ENCODE peak calls at places on chromosome 17, in four cellular contexts. One of them, this sample, is unnamed.

GRCh38 chr17:44097110-44097810 is 26.2 kb downstream of the HDAC5 start:
- DNase-seq in SW 1271: no peak
- DNase-seq in ELR: peak
- DNase-seq in stimulated activated CD4-positive, alpha-beta T cell treated with anti-CD3 and anti-CD28 coated beads, Interleukin-15, amount 100 ng/mL, for 48 hours: no peak
- DNase-seq in this sample: no peak

GRCh38 chr17:1203111-1203966 is 23.6 kb upstream of the ABR start:
- DNase-seq in SW 1271: no peak
- DNase-seq in ELR: peak
- DNase-seq in stimulated activated CD4-positive, alpha-beta T cell treated with anti-CD3 and anti-CD28 coated beads, Interleukin-15, amount 100 ng/mL, for 48 hours: peak
- DNase-seq in this sample: peak

GRCh38 chr17:82830249-82830661 is 9.6 kb downstream of the ZNF750 start:
- DNase-seq in SW 1271: no peak
- DNase-seq in ELR: no peak
- DNase-seq in stimulated activated CD4-positive, alpha-beta T cell treated with anti-CD3 and anti-CD28 coated beads, Interleukin-15, amount 100 ng/mL, for 48 hours: no peak
- DNase-seq in this sample: no peak

GRCh38 chr17:40617678-40618240 is 29.9 kb downstream of the SMARCE1 start:
- DNase-seq in SW 1271: no peak
- DNase-seq in ELR: no peak
- DNase-seq in stimulated activated CD4-positive, alpha-beta T cell treated with anti-CD3 and anti-CD28 coated beads, Interleukin-15, amount 100 ng/mL, for 48 hours: no peak
- DNase-seq in this sample: no peak

GRCh38 chr17:10735821-10736220 is 6.0 kb upstream of the TMEM220 start:
- DNase-seq in SW 1271: no peak
- DNase-seq in ELR: no peak
- DNase-seq in stimulated activated CD4-positive, alpha-beta T cell treated with anti-CD3 and anti-CD28 coated beads, Interleukin-15, amount 100 ng/mL, for 48 hours: no peak
- DNase-seq in this sample: no peak

GRCh38 chr17:78967782-78968362 is 11.9 kb downstream of the LGALS3BP start:
- DNase-seq in SW 1271: no peak
- DNase-seq in ELR: peak
- DNase-seq in stimulated activated CD4-positive, alpha-beta T cell treated with anti-CD3 and anti-CD28 coated beads, Interleukin-15, amount 100 ng/mL, for 48 hours: no peak
- DNase-seq in this sample: no peak

GRCh38 chr17:27575100-27575911 is 55.7 kb upstream of the LGALS9 start:
- DNase-seq in SW 1271: no peak
- DNase-seq in ELR: no peak
- DNase-seq in stimulated activated CD4-positive, alpha-beta T cell treated with anti-CD3 and anti-CD28 coated beads, Interleukin-15, amount 100 ng/mL, for 48 hours: no peak
- DNase-seq in this sample: no peak

GRCh38 chr17:81561494-81561885 is 9.3 kb upstream of the FAAP100 start:
- DNase-seq in SW 1271: no peak
- DNase-seq in ELR: peak
- DNase-seq in stimulated activated CD4-positive, alpha-beta T cell treated with anti-CD3 and anti-CD28 coated beads, Interleukin-15, amount 100 ng/mL, for 48 hours: no peak
- DNase-seq in this sample: no peak

GRCh38 chr17:33205552-33205951 is 87.5 kb downstream of the ASIC2 start:
- DNase-seq in SW 1271: no peak
- DNase-seq in ELR: no peak
- DNase-seq in stimulated activated CD4-positive, alpha-beta T cell treated with anti-CD3 and anti-CD28 coated beads, Interleukin-15, amount 100 ng/mL, for 48 hours: no peak
- DNase-seq in this sample: no peak

GRCh38 chr17:7840875-7841274 is 6.9 kb downstream of the KDM6B start:
- DNase-seq in SW 1271: no peak
- DNase-seq in ELR: no peak
- DNase-seq in stimulated activated CD4-positive, alpha-beta T cell treated with anti-CD3 and anti-CD28 coated beads, Interleukin-15, amount 100 ng/mL, for 48 hours: no peak
- DNase-seq in this sample: no peak

GRCh38 chr17:56661906-56662305 is 68.4 kb downstream of the NOG start:
- DNase-seq in SW 1271: no peak
- DNase-seq in ELR: no peak
- DNase-seq in stimulated activated CD4-positive, alpha-beta T cell treated with anti-CD3 and anti-CD28 coated beads, Interleukin-15, amount 100 ng/mL, for 48 hours: no peak
- DNase-seq in this sample: no peak

GRCh38 chr17:29158515-29159275 is 21.5 kb downstream of the MYO18A start:
- DNase-seq in SW 1271: no peak
- DNase-seq in ELR: peak
- DNase-seq in stimulated activated CD4-positive, alpha-beta T cell treated with anti-CD3 and anti-CD28 coated beads, Interleukin-15, amount 100 ng/mL, for 48 hours: no peak
- DNase-seq in this sample: no peak

GRCh38 chr17:79944251-79944812 is 91.3 kb downstream of the TBC1D16 start:
- DNase-seq in SW 1271: no peak
- DNase-seq in ELR: no peak
- DNase-seq in stimulated activated CD4-positive, alpha-beta T cell treated with anti-CD3 and anti-CD28 coated beads, Interleukin-15, amount 100 ng/mL, for 48 hours: no peak
- DNase-seq in this sample: no peak

GRCh38 chr17:38733315-38734234 is 3.4 kb downstream of the CISD3 start:
- DNase-seq in SW 1271: no peak
- DNase-seq in ELR: peak
- DNase-seq in stimulated activated CD4-positive, alpha-beta T cell treated with anti-CD3 and anti-CD28 coated beads, Interleukin-15, amount 100 ng/mL, for 48 hours: no peak
- DNase-seq in this sample: no peak

GRCh38 chr17:82930924-82931695 is 91.3 kb upstream of the ZNF750 start:
- DNase-seq in SW 1271: no peak
- DNase-seq in ELR: no peak
- DNase-seq in stimulated activated CD4-positive, alpha-beta T cell treated with anti-CD3 and anti-CD28 coated beads, Interleukin-15, amount 100 ng/mL, for 48 hours: no peak
- DNase-seq in this sample: no peak

GRCh38 chr17:42613699-42614295 is 4.3 kb downstream of the TUBG1 start:
- DNase-seq in SW 1271: no peak
- DNase-seq in ELR: no peak
- DNase-seq in stimulated activated CD4-positive, alpha-beta T cell treated with anti-CD3 and anti-CD28 coated beads, Interleukin-15, amount 100 ng/mL, for 48 hours: no peak
- DNase-seq in this sample: no peak

GRCh38 chr17:64377769-64378282 is 12.8 kb downstream of the PECAM1 start:
- DNase-seq in SW 1271: no peak
- DNase-seq in ELR: peak
- DNase-seq in stimulated activated CD4-positive, alpha-beta T cell treated with anti-CD3 and anti-CD28 coated beads, Interleukin-15, amount 100 ng/mL, for 48 hours: no peak
- DNase-seq in this sample: no peak

GRCh38 chr17:29376667-29377268 is 13.4 kb upstream of the TAOK1 start:
- DNase-seq in SW 1271: no peak
- DNase-seq in ELR: peak
- DNase-seq in stimulated activated CD4-positive, alpha-beta T cell treated with anti-CD3 and anti-CD28 coated beads, Interleukin-15, amount 100 ng/mL, for 48 hours: no peak
- DNase-seq in this sample: no peak

GRCh38 chr17:52148969-52149351 is 9.6 kb downstream of the CA10 start:
- DNase-seq in SW 1271: no peak
- DNase-seq in ELR: peak
- DNase-seq in stimulated activated CD4-positive, alpha-beta T cell treated with anti-CD3 and anti-CD28 coated beads, Interleukin-15, amount 100 ng/mL, for 48 hours: no peak
- DNase-seq in this sample: no peak

GRCh38 chr17:41496803-41497484 is 7.2 kb upstream of the KRT36 start:
- DNase-seq in SW 1271: peak
- DNase-seq in ELR: peak
- DNase-seq in stimulated activated CD4-positive, alpha-beta T cell treated with anti-CD3 and anti-CD28 coated beads, Interleukin-15, amount 100 ng/mL, for 48 hours: peak
- DNase-seq in this sample: peak

GRCh38 chr17:81127526-81128177 is 37.7 kb upstream of the PVALEF start:
- DNase-seq in SW 1271: no peak
- DNase-seq in ELR: no peak
- DNase-seq in stimulated activated CD4-positive, alpha-beta T cell treated with anti-CD3 and anti-CD28 coated beads, Interleukin-15, amount 100 ng/mL, for 48 hours: no peak
- DNase-seq in this sample: no peak

GRCh38 chr17:81487487-81488275 is 24.9 kb downstream of the ACTG1 start:
- DNase-seq in SW 1271: no peak
- DNase-seq in ELR: peak
- DNase-seq in stimulated activated CD4-positive, alpha-beta T cell treated with anti-CD3 and anti-CD28 coated beads, Interleukin-15, amount 100 ng/mL, for 48 hours: peak
- DNase-seq in this sample: peak

GRCh38 chr17:39738568-39738901 is 797 bp downstream of the GRB7 start:
- DNase-seq in SW 1271: no peak
- DNase-seq in ELR: peak
- DNase-seq in stimulated activated CD4-positive, alpha-beta T cell treated with anti-CD3 and anti-CD28 coated beads, Interleukin-15, amount 100 ng/mL, for 48 hours: no peak
- DNase-seq in this sample: no peak

GRCh38 chr17:75003070-75003956 is 9.2 kb upstream of the MRPL58 start:
- DNase-seq in SW 1271: no peak
- DNase-seq in ELR: no peak
- DNase-seq in stimulated activated CD4-positive, alpha-beta T cell treated with anti-CD3 and anti-CD28 coated beads, Interleukin-15, amount 100 ng/mL, for 48 hours: no peak
- DNase-seq in this sample: no peak

GRCh38 chr17:14010999-14011692 is 58.2 kb upstream of the COX10 start:
- DNase-seq in SW 1271: no peak
- DNase-seq in ELR: no peak
- DNase-seq in stimulated activated CD4-positive, alpha-beta T cell treated with anti-CD3 and anti-CD28 coated beads, Interleukin-15, amount 100 ng/mL, for 48 hours: no peak
- DNase-seq in this sample: no peak

GRCh38 chr17:10727192-10727591 is 2.6 kb downstream of the TMEM220 start:
- DNase-seq in SW 1271: no peak
- DNase-seq in ELR: peak
- DNase-seq in stimulated activated CD4-positive, alpha-beta T cell treated with anti-CD3 and anti-CD28 coated beads, Interleukin-15, amount 100 ng/mL, for 48 hours: no peak
- DNase-seq in this sample: no peak

GRCh38 chr17:47621293-47622178 is 28.2 kb upstream of the KPNB1 start:
- DNase-seq in SW 1271: peak
- DNase-seq in ELR: peak
- DNase-seq in stimulated activated CD4-positive, alpha-beta T cell treated with anti-CD3 and anti-CD28 coated beads, Interleukin-15, amount 100 ng/mL, for 48 hours: no peak
- DNase-seq in this sample: no peak

GRCh38 chr17:21463779-21464407 is 87.7 kb downstream of the KCNJ12 start:
- DNase-seq in SW 1271: no peak
- DNase-seq in ELR: no peak
- DNase-seq in stimulated activated CD4-positive, alpha-beta T cell treated with anti-CD3 and anti-CD28 coated beads, Interleukin-15, amount 100 ng/mL, for 48 hours: no peak
- DNase-seq in this sample: no peak

GRCh38 chr17:74776044-74776962 is at the start of gene NAT9:
- DNase-seq in SW 1271: peak
- DNase-seq in ELR: peak
- DNase-seq in stimulated activated CD4-positive, alpha-beta T cell treated with anti-CD3 and anti-CD28 coated beads, Interleukin-15, amount 100 ng/mL, for 48 hours: peak
- DNase-seq in this sample: peak